ENCODE peak calls at places on chromosomes 13 and 19, in seven cellular contexts. P is body of pancreas, C is prostate gland, X is upper lobe of right lung, I is mammary epithelial cell, N is H1, Y is left ventricle myocardium inferior. E is an unnamed sample.

GRCh38 chr13:52156724-52157251 is 2.6 kb downstream of the NEK3 start:
- DNase-seq in I (no peak), N (no peak), X (no peak), Y (no peak), C (no peak), P (no peak), E (no peak)

GRCh38 chr13:102405499-102406079 is 3.7 kb upstream of the FGF14 start:
- DNase-seq in I (peak), X (no peak), C (no peak), Y (no peak), N (no peak), P (no peak), E (no peak)

GRCh38 chr19:42252365-42253244 is 2.3 kb downstream of the ERF start:
- DNase-seq in X (peak), Y (peak), I (peak), P (peak), C (no peak), N (no peak), E (no peak)

GRCh38 chr19:55248166-55248675 is 10.6 kb downstream of the PPP6R1 start:
- DNase-seq in P (no peak), I (no peak), X (no peak), N (no peak), Y (no peak), C (no peak), E (no peak)

GRCh38 chr13:49540552-49540951 is 44.8 kb downstream of the PHF11 start:
- DNase-seq in Y (no peak), P (no peak), I (no peak), X (no peak), C (no peak), N (no peak), E (no peak)

GRCh38 chr13:101556676-101557121 is 104.2 kb downstream of the ITGBL1 start:
- DNase-seq in X (no peak), P (no peak), N (no peak), I (no peak), C (no peak), Y (no peak), E (peak)

GRCh38 chr13:75196112-75196855 is 285.7 kb downstream of the TBC1D4 start:
- DNase-seq in Y (no peak), X (no peak), P (no peak), I (no peak), C (no peak), N (no peak), E (no peak)

GRCh38 chr19:15115080-15115479 is 7.9 kb downstream of the SYDE1 start:
- DNase-seq in I (no peak), N (no peak), P (peak), X (no peak), C (no peak), Y (peak), E (no peak)

GRCh38 chr19:51256053-51256682 is 5.3 kb downstream of the SIGLECL1 start:
- DNase-seq in X (no peak), N (no peak), C (no peak), Y (no peak), P (no peak), I (no peak), E (no peak)

GRCh38 chr19:30061557-30062330 is 119.7 kb downstream of the URI1 start:
- DNase-seq in N (peak), I (no peak), P (no peak), Y (no peak), X (no peak), C (no peak), E (no peak)

GRCh38 chr19:13646758-13647157 is 117.6 kb upstream of the MRI1 start:
- DNase-seq in P (peak), I (no peak), Y (no peak), C (no peak), X (no peak), N (no peak), E (no peak)

GRCh38 chr19:33481863-33482262 is 39.7 kb downstream of the PEPD start:
- DNase-seq in P (no peak), I (no peak), C (no peak), X (no peak), Y (no peak), N (no peak), E (no peak)

GRCh38 chr19:23787106-23787505 is 28.4 kb upstream of the ZNF681 start:
- DNase-seq in Y (no peak), I (peak), C (no peak), P (no peak), X (no peak), N (no peak), E (no peak)

GRCh38 chr13:28489536-28489935 is 5.4 kb downstream of the FLT1 start:
- DNase-seq in X (no peak), I (no peak), Y (no peak), P (no peak), C (no peak), N (no peak), E (no peak)

GRCh38 chr19:5961969-5962945 is 15.7 kb downstream of the RANBP3 start:
- DNase-seq in I (no peak), C (peak), X (peak), Y (peak), P (peak), N (no peak), E (no peak)

GRCh38 chr13:26422036-26422435 is 135.4 kb upstream of the WASF3 start:
- DNase-seq in P (no peak), C (no peak), N (no peak), I (no peak), X (no peak), Y (no peak), E (no peak)

GRCh38 chr13:112441226-112441625 is 65.1 kb downstream of the SPACA7 start:
- DNase-seq in P (no peak), Y (no peak), N (no peak), C (no peak), I (no peak), X (no peak), E (no peak)

GRCh38 chr19:46081928-46082727 is 41.3 kb upstream of the IGFL4 start:
- DNase-seq in X (no peak), Y (no peak), I (peak), N (no peak), C (peak), P (peak), E (peak)

GRCh38 chr19:53015159-53015558 is 1.4 kb downstream of the ERVV-1 start:
- DNase-seq in X (no peak), N (no peak), C (no peak), Y (no peak), I (no peak), P (no peak), E (no peak)

GRCh38 chr13:107329991-107330390 is 762.1 kb upstream of the ARGLU1 start:
- DNase-seq in Y (no peak), P (no peak), C (no peak), X (no peak), N (no peak), I (no peak), E (no peak)

GRCh38 chr19:49200238-49200862 is 42.8 kb downstream of the TRPM4 start:
- DNase-seq in N (no peak), P (no peak), X (no peak), Y (no peak), I (no peak), C (no peak), E (peak)

GRCh38 chr19:48552406-48553322 is 692 bp downstream of the SULT2B1 start:
- DNase-seq in P (no peak), I (peak), C (no peak), Y (no peak), N (no peak), X (no peak), E (no peak)

GRCh38 chr19:44660081-44660480 is 11.2 kb upstream of the CEACAM19 start:
- DNase-seq in N (no peak), C (no peak), Y (no peak), P (no peak), X (peak), I (no peak), E (no peak)

GRCh38 chr13:25462301-25463125 is 90.7 kb downstream of the ATP8A2 start:
- DNase-seq in P (no peak), I (peak), Y (no peak), C (no peak), N (no peak), X (no peak), E (no peak)

GRCh38 chr13:21043898-21044297 is 17.5 kb downstream of the LATS2 start:
- DNase-seq in Y (no peak), N (no peak), X (no peak), P (no peak), I (no peak), C (no peak), E (no peak)

GRCh38 chr19:51368366-51369282 is at the start of gene CLDND2:
- DNase-seq in P (no peak), X (no peak), C (no peak), I (no peak), N (peak), Y (no peak), E (no peak)

GRCh38 chr19:52527954-52528326 is 472 bp downstream of the ZNF808 start:
- DNase-seq in P (no peak), N (peak), C (no peak), X (peak), Y (no peak), I (no peak), E (peak)

GRCh38 chr19:5436101-5436947 is 18.9 kb upstream of the ZNRF4 start:
- DNase-seq in N (peak), Y (no peak), P (no peak), C (no peak), I (no peak), X (no peak), E (peak)

GRCh38 chr19:55592391-55593090 is 6.8 kb downstream of the FIZ1 start:
- DNase-seq in P (no peak), X (no peak), N (peak), I (no peak), Y (no peak), C (no peak), E (no peak)

GRCh38 chr19:46225558-46226004 is 4.0 kb upstream of the IGFL1 start:
- DNase-seq in P (no peak), I (no peak), X (no peak), N (no peak), C (no peak), Y (no peak), E (no peak)

GRCh38 chr19:52638601-52639000 is 446 bp upstream of the ZNF83 start:
- DNase-seq in C (no peak), N (no peak), X (no peak), Y (peak), P (peak), I (no peak), E (no peak)

GRCh38 chr13:51781246-51782022 is 22.5 kb downstream of the DHRS12 start:
- DNase-seq in X (no peak), N (no peak), I (peak), Y (no peak), C (no peak), P (peak), E (no peak)

GRCh38 chr19:34316741-34317241 is 48.2 kb upstream of the GPI start:
- DNase-seq in C (no peak), N (no peak), X (no peak), Y (no peak), I (peak), P (no peak), E (no peak)

GRCh38 chr19:4197625-4198466 is 15.4 kb downstream of the ANKRD24 start:
- DNase-seq in Y (no peak), N (peak), I (peak), X (no peak), C (no peak), P (no peak), E (peak)

DNA sequence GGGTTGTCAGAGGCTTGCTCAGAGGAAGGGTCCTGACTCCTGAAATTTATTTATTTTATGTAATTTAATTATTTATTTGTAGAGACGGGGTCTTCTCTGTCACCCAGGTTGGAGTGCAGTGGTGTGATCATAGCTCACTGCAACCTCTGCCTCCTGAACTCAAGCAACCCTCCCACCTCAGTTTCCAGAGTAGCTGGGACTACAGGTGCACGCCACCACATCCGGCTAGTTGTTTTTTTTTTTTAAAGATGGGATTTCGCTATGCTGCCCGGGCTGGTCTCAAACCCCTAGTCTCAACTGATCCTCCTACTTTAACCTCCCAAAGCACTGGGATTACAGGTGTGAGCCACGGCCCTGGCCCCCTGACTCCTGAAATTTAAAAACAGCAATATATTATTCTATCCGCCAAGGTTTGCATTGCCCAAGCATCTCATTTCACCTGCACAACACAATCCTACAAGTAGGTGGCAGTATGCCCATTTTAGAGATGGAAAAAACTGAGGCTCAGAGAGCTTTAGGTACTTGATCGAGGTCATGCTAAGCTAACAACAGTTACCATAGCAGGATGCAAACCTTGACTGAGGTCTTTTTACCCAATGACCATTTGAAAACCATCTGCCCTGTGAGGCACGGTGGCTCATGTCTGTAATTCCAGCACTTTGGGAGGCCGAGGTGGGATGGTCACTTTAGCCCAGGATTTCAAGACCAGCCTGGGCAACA is 18.1 kb downstream of the ARHGEF18 start:
- DNase-seq in X (no peak), P (no peak), Y (no peak), I (peak), C (no peak), N (no peak), E (no peak)
- TF ChIP-seq CTCF in X (peak), P (peak), Y (peak), I (peak), C (peak), N (peak), E (peak)

DNA sequence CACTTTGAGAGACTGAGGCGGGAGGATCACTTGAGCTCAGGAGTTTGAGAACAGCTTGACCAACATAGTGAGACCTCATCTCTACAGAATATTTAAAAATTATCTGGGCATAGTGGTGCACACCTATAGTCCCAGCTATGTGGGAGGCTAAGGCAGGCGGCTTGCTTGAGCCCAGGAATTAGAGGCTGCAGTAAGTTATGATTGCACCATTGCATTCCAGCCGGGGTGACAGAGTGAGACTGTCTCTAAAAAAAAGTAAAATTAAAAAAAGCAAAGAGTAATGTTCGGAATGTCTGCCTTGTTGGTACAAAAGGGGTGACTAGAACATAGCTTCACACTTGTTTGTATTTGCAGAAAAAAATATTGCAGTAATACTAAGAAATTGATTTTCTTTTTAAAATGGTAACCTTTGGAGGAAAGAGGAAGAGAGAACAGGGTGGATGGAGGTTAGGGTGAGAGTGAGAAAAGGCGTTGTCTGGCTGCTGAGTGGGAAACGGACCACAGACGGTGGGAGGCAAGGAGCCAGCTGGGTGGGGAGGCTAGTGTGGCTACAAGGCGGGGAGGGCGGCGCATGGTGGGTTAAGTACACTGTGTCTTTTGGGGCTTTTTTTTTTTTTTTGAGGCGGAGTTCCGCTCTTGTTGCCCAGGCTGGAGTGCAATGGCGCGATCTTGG is 10.2 kb downstream of the PPP1R14A start:
- DNase-seq in C (no peak), Y (peak), P (no peak), N (no peak), I (no peak), X (no peak), E (no peak)
- H3K27ac ChIP-seq in C (no peak), Y (peak), P (no peak), N (no peak), I (no peak), X (peak), E (peak)

GRCh38 chr19:40801449-40802299 is 2.7 kb downstream of the EGLN2 start:
- DNase-seq in Y (no peak), N (no peak), X (peak), C (no peak), P (no peak), I (no peak), E (no peak)

GRCh38 chr19:40802300-40803169 is 3.5 kb downstream of the EGLN2 start:
- DNase-seq in N (no peak), Y (peak), P (peak), X (peak), C (no peak), I (no peak), E (peak)

GRCh38 chr19:40804783-40805242 is 5.8 kb downstream of the EGLN2 start:
- DNase-seq in N (no peak), C (peak), I (no peak), P (peak), Y (no peak), X (peak), E (peak)

GRCh38 chr19:40803857-40804782 is 5.1 kb downstream of the EGLN2 start:
- DNase-seq in P (peak), Y (peak), C (peak), I (no peak), N (no peak), X (peak), E (peak)

GRCh38 chr19:40803170-40803856 is 4.3 kb downstream of the EGLN2 start:
- DNase-seq in X (no peak), N (no peak), Y (no peak), C (no peak), I (no peak), P (no peak), E (no peak)
- H3K4me3 ChIP-seq in X (peak), N (no peak), Y (peak), C (no peak), I (no peak), P (no peak), E (peak)

GRCh38 chr13:65615506-65615905 is 1614.6 kb downstream of the PCDH9 start:
- DNase-seq in Y (no peak), X (no peak), I (no peak), N (no peak), P (no peak), C (no peak), E (no peak)

DNA sequence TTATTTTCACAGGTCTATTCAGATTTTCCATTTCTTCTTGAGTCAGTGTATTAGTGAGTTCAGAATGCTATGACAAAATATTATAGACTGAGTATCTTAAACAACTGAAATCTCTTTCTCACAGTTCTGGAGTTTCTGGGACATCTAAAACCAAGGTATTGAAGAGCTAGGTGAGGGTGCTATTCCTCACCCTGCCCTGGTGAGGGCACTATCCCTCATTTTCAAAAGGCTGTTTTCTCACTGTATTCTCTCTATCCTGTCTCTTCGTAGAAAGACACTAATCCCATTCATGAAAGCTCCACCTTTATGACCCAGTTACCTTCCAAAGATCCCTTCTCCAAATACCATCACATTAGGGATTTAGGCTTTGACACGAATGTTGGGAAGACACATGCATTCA is 1617.1 kb downstream of the PCDH9 start:
- DNase-seq in N (peak), Y (no peak), P (no peak), X (no peak), C (no peak), I (no peak), E (no peak)
- TF ChIP-seq CTCF in N (peak), Y (no peak), P (no peak), X (no peak), C (no peak), I (peak), E (peak)

DNA sequence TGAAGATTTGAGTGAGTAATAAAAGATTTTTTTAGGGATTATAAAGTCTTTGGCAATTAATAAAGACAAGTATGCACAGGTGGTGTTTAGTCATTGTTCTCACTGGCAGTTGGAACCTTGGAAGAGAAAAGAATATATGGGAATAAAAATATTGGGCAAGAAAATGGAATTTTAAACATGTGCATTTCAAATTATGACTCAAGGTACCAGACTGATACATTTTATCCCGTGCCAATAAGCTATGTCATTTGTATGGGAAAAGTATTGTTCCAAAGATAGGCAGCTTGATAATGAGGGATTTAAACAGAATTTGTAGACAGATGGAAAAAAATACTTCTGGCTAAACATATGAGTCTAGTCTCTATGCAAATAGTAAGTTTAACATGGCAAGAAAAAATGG is 169.6 kb upstream of the UFM1 start:
- DNase-seq in N (no peak), C (no peak), X (no peak), Y (no peak), I (peak), P (no peak), E (no peak)
- H3K27ac ChIP-seq in N (no peak), C (no peak), X (no peak), Y (no peak), I (peak), P (no peak), E (no peak)

GRCh38 chr13:83878691-83879410 is 3.4 kb downstream of the SLITRK1 start:
- DNase-seq in P (no peak), C (no peak), N (peak), I (no peak), Y (no peak), X (no peak), E (peak)
- H3K4me3 ChIP-seq in P (no peak), C (no peak), N (peak), I (peak), Y (peak), X (no peak), E (peak)

GRCh38 chr19:17183271-17183757 is 31.8 kb upstream of the USE1 start:
- DNase-seq in X (no peak), P (no peak), C (no peak), Y (no peak), I (no peak), N (no peak), E (no peak)
- TF ChIP-seq CTCF in X (no peak), P (no peak), C (no peak), Y (no peak), I (no peak), N (no peak), E (no peak)

DNA sequence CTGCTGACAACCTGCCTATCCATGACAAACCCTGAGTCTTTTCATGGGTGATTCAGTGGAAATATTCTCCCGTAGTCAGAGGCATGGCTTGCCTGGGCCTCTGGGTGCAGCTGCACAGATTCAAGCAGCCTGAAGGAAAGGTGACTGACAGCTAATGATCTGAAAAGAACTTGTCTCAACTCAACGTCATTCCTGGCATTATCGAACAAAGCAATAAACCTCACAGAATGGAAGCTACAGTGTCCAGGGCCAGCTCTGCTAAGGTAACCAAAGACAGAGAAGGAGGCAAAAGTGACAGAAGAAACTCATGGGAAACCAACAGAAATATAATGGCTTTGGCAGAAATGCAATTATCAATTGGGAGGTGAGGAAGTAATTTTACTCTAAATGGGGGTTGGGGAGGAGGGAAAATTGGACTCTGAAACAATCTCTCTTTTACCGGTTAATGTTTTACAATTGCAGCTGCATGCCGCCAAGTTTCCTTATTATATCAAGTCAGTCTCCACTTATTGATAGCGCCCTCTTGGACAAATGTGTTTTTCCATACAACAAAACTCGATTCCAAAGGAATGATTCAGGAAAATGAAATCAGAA is 12.9 kb downstream of the STARD13 start:
- DNase-seq in Y (no peak), X (no peak), N (no peak), C (no peak), I (peak), P (peak), E (no peak)
- H3K27ac ChIP-seq in Y (peak), X (no peak), N (no peak), C (no peak), I (no peak), P (peak), E (no peak)